ENCODE peak calls at places on chromosome 1, in five cellular contexts. One of them, this sample, is unnamed.

GRCh38 chr1:202343652-202344349 is 2.1 kb upstream of the UBE2T start:
- DNase-seq in endothelial cell of umbilical vein: peak
- DNase-seq in CD8-positive, alpha-beta T cell: no peak
- DNase-seq in GM23248: peak
- DNase-seq in testis: no peak
- DNase-seq in this sample: no peak

GRCh38 chr1:174068000-174068399 is 45.8 kb upstream of the RC3H1 start:
- DNase-seq in endothelial cell of umbilical vein: no peak
- DNase-seq in CD8-positive, alpha-beta T cell: no peak
- DNase-seq in GM23248: no peak
- DNase-seq in testis: no peak
- DNase-seq in this sample: no peak

GRCh38 chr1:220874201-220874655 is 5.0 kb upstream of the HLX start:
- DNase-seq in endothelial cell of umbilical vein: peak
- DNase-seq in CD8-positive, alpha-beta T cell: no peak
- DNase-seq in GM23248: peak
- DNase-seq in testis: no peak
- DNase-seq in this sample: peak

GRCh38 chr1:93758842-93759515 is 77.3 kb upstream of the BCAR3 start:
- DNase-seq in endothelial cell of umbilical vein: peak
- DNase-seq in CD8-positive, alpha-beta T cell: no peak
- DNase-seq in GM23248: peak
- DNase-seq in testis: no peak
- DNase-seq in this sample: no peak

GRCh38 chr1:118254483-118254882 is 69.5 kb upstream of the SPAG17 start:
- DNase-seq in endothelial cell of umbilical vein: no peak
- DNase-seq in CD8-positive, alpha-beta T cell: no peak
- DNase-seq in GM23248: no peak
- DNase-seq in testis: no peak
- DNase-seq in this sample: no peak

GRCh38 chr1:37415611-37416244 is 58.7 kb upstream of the ZC3H12A start:
- DNase-seq in endothelial cell of umbilical vein: no peak
- DNase-seq in CD8-positive, alpha-beta T cell: no peak
- DNase-seq in GM23248: no peak
- DNase-seq in testis: no peak
- DNase-seq in this sample: no peak

GRCh38 chr1:40519517-40519916 is 10.9 kb downstream of the EXO5 start:
- DNase-seq in endothelial cell of umbilical vein: no peak
- DNase-seq in CD8-positive, alpha-beta T cell: no peak
- DNase-seq in GM23248: peak
- DNase-seq in testis: no peak
- DNase-seq in this sample: no peak

GRCh38 chr1:113452921-113453770 is 62.8 kb downstream of the MAGI3 start:
- DNase-seq in endothelial cell of umbilical vein: peak
- DNase-seq in CD8-positive, alpha-beta T cell: no peak
- DNase-seq in GM23248: peak
- DNase-seq in testis: peak
- DNase-seq in this sample: no peak

GRCh38 chr1:66182551-66183178 is 351.3 kb upstream of the SGIP1 start:
- DNase-seq in endothelial cell of umbilical vein: no peak
- DNase-seq in CD8-positive, alpha-beta T cell: no peak
- DNase-seq in GM23248: peak
- DNase-seq in testis: no peak
- DNase-seq in this sample: no peak

GRCh38 chr1:233597489-233597901 is 16.4 kb upstream of the KCNK1 start:
- DNase-seq in endothelial cell of umbilical vein: no peak
- DNase-seq in CD8-positive, alpha-beta T cell: no peak
- DNase-seq in GM23248: peak
- DNase-seq in testis: no peak
- DNase-seq in this sample: no peak

GRCh38 chr1:2330511-2331199 is 60.7 kb downstream of the MORN1 start:
- DNase-seq in endothelial cell of umbilical vein: no peak
- DNase-seq in CD8-positive, alpha-beta T cell: no peak
- DNase-seq in GM23248: peak
- DNase-seq in testis: peak
- DNase-seq in this sample: no peak

GRCh38 chr1:182299728-182300581 is 91.6 kb downstream of the GLUL start:
- DNase-seq in endothelial cell of umbilical vein: no peak
- DNase-seq in CD8-positive, alpha-beta T cell: no peak
- DNase-seq in GM23248: peak
- DNase-seq in testis: peak
- DNase-seq in this sample: no peak

GRCh38 chr1:54246097-54246721 is 46.2 kb downstream of the MRPL37 start:
- DNase-seq in endothelial cell of umbilical vein: no peak
- DNase-seq in CD8-positive, alpha-beta T cell: no peak
- DNase-seq in GM23248: no peak
- DNase-seq in testis: no peak
- DNase-seq in this sample: no peak

GRCh38 chr1:92484472-92485373 is 2.0 kb downstream of the GFI1 start:
- DNase-seq in endothelial cell of umbilical vein: peak
- DNase-seq in CD8-positive, alpha-beta T cell: peak
- DNase-seq in GM23248: peak
- DNase-seq in testis: peak
- DNase-seq in this sample: no peak

GRCh38 chr1:89844236-89844807 is 23.5 kb downstream of the LRRC8D start:
- DNase-seq in endothelial cell of umbilical vein: no peak
- DNase-seq in CD8-positive, alpha-beta T cell: no peak
- DNase-seq in GM23248: peak
- DNase-seq in testis: no peak
- DNase-seq in this sample: no peak

GRCh38 chr1:51667556-51667955 is 50.7 kb downstream of the OSBPL9 start:
- DNase-seq in endothelial cell of umbilical vein: no peak
- DNase-seq in CD8-positive, alpha-beta T cell: no peak
- DNase-seq in GM23248: no peak
- DNase-seq in testis: no peak
- DNase-seq in this sample: no peak

GRCh38 chr1:91098299-91098901 is 76.6 kb upstream of the ZNF644 start:
- DNase-seq in endothelial cell of umbilical vein: no peak
- DNase-seq in CD8-positive, alpha-beta T cell: no peak
- DNase-seq in GM23248: no peak
- DNase-seq in testis: no peak
- DNase-seq in this sample: no peak

GRCh38 chr1:150512846-150513245 is 2.7 kb upstream of the FALEC start:
- DNase-seq in endothelial cell of umbilical vein: no peak
- DNase-seq in CD8-positive, alpha-beta T cell: no peak
- DNase-seq in GM23248: peak
- DNase-seq in testis: no peak
- DNase-seq in this sample: no peak

GRCh38 chr1:16888806-16889178 is 7.0 kb upstream of the RNU1-2 start:
- DNase-seq in endothelial cell of umbilical vein: peak
- DNase-seq in CD8-positive, alpha-beta T cell: no peak
- DNase-seq in GM23248: peak
- DNase-seq in testis: peak
- DNase-seq in this sample: no peak

GRCh38 chr1:180272395-180272794 is 42.3 kb downstream of the LHX4 start:
- DNase-seq in endothelial cell of umbilical vein: no peak
- DNase-seq in CD8-positive, alpha-beta T cell: no peak
- DNase-seq in GM23248: no peak
- DNase-seq in testis: no peak
- DNase-seq in this sample: peak

GRCh38 chr1:98264727-98265126 is 343.9 kb upstream of the DPYD start:
- DNase-seq in endothelial cell of umbilical vein: no peak
- DNase-seq in CD8-positive, alpha-beta T cell: no peak
- DNase-seq in GM23248: no peak
- DNase-seq in testis: no peak
- DNase-seq in this sample: no peak

GRCh38 chr1:111904478-111905218 is 84.8 kb downstream of the KCND3 start:
- DNase-seq in endothelial cell of umbilical vein: no peak
- DNase-seq in CD8-positive, alpha-beta T cell: no peak
- DNase-seq in GM23248: peak
- DNase-seq in testis: no peak
- DNase-seq in this sample: no peak

GRCh38 chr1:153626929-153627796 is at the start of gene S100A13:
- DNase-seq in endothelial cell of umbilical vein: peak
- DNase-seq in CD8-positive, alpha-beta T cell: no peak
- DNase-seq in GM23248: peak
- DNase-seq in testis: peak
- DNase-seq in this sample: no peak

GRCh38 chr1:218459878-218460277 is 114.7 kb downstream of the TGFB2 start:
- DNase-seq in endothelial cell of umbilical vein: peak
- DNase-seq in CD8-positive, alpha-beta T cell: no peak
- DNase-seq in GM23248: peak
- DNase-seq in testis: no peak
- DNase-seq in this sample: no peak

GRCh38 chr1:62353853-62354252 is 34.6 kb upstream of the KANK4 start:
- DNase-seq in endothelial cell of umbilical vein: no peak
- DNase-seq in CD8-positive, alpha-beta T cell: no peak
- DNase-seq in GM23248: no peak
- DNase-seq in testis: no peak
- DNase-seq in this sample: no peak

GRCh38 chr1:227920426-227920825 is 27.3 kb downstream of the WNT9A start:
- DNase-seq in endothelial cell of umbilical vein: no peak
- DNase-seq in CD8-positive, alpha-beta T cell: no peak
- DNase-seq in GM23248: no peak
- DNase-seq in testis: no peak
- DNase-seq in this sample: no peak

GRCh38 chr1:35316264-35316663 is 47.8 kb downstream of the ZMYM4 start:
- DNase-seq in endothelial cell of umbilical vein: no peak
- DNase-seq in CD8-positive, alpha-beta T cell: no peak
- DNase-seq in GM23248: peak
- DNase-seq in testis: no peak
- DNase-seq in this sample: no peak

GRCh38 chr1:59480188-59480888 is 183.4 kb downstream of the FGGY start:
- DNase-seq in endothelial cell of umbilical vein: no peak
- DNase-seq in CD8-positive, alpha-beta T cell: no peak
- DNase-seq in GM23248: no peak
- DNase-seq in testis: no peak
- DNase-seq in this sample: no peak

GRCh38 chr1:195965475-195965874 is 642.8 kb downstream of the KCNT2 start:
- DNase-seq in endothelial cell of umbilical vein: no peak
- DNase-seq in CD8-positive, alpha-beta T cell: no peak
- DNase-seq in GM23248: no peak
- DNase-seq in testis: no peak
- DNase-seq in this sample: no peak

GRCh38 chr1:59107516-59107915 is 189.4 kb upstream of the FGGY start:
- DNase-seq in endothelial cell of umbilical vein: no peak
- DNase-seq in CD8-positive, alpha-beta T cell: no peak
- DNase-seq in GM23248: peak
- DNase-seq in testis: peak
- DNase-seq in this sample: no peak

GRCh38 chr1:8625981-8626898 is 191.2 kb downstream of the RERE start:
- DNase-seq in endothelial cell of umbilical vein: no peak
- DNase-seq in CD8-positive, alpha-beta T cell: no peak
- DNase-seq in GM23248: peak
- DNase-seq in testis: no peak
- DNase-seq in this sample: no peak

GRCh38 chr1:86183711-86184252 is 27.2 kb upstream of the COL24A1 start:
- DNase-seq in endothelial cell of umbilical vein: peak
- DNase-seq in CD8-positive, alpha-beta T cell: no peak
- DNase-seq in GM23248: no peak
- DNase-seq in testis: no peak
- DNase-seq in this sample: no peak

GRCh38 chr1:84352298-84353106 is 45.8 kb upstream of the DNASE2B start:
- DNase-seq in endothelial cell of umbilical vein: no peak
- DNase-seq in CD8-positive, alpha-beta T cell: no peak
- DNase-seq in GM23248: peak
- DNase-seq in testis: no peak
- DNase-seq in this sample: no peak

GRCh38 chr1:243482237-243483022 is 226.6 kb downstream of the SDCCAG8 start:
- DNase-seq in endothelial cell of umbilical vein: no peak
- DNase-seq in CD8-positive, alpha-beta T cell: no peak
- DNase-seq in GM23248: peak
- DNase-seq in testis: no peak
- DNase-seq in this sample: no peak

GRCh38 chr1:157483635-157484034 is 68.7 kb downstream of the FCRL5 start:
- DNase-seq in endothelial cell of umbilical vein: no peak
- DNase-seq in CD8-positive, alpha-beta T cell: no peak
- DNase-seq in GM23248: no peak
- DNase-seq in testis: no peak
- DNase-seq in this sample: no peak

GRCh38 chr1:201335901-201336300 is 41.6 kb downstream of the TNNT2 start:
- DNase-seq in endothelial cell of umbilical vein: no peak
- DNase-seq in CD8-positive, alpha-beta T cell: no peak
- DNase-seq in GM23248: no peak
- DNase-seq in testis: no peak
- DNase-seq in this sample: no peak
- H3K27ac ChIP-seq in endothelial cell of umbilical vein: no peak
- H3K27ac ChIP-seq in CD8-positive, alpha-beta T cell: no peak
- H3K27ac ChIP-seq in GM23248: no peak
- H3K27ac ChIP-seq in testis: no peak
- H3K27ac ChIP-seq in this sample: no peak

GRCh38 chr1:24093762-24094161 is 18.2 kb downstream of the MYOM3 start:
- DNase-seq in endothelial cell of umbilical vein: no peak
- DNase-seq in CD8-positive, alpha-beta T cell: no peak
- DNase-seq in GM23248: no peak
- DNase-seq in testis: no peak
- DNase-seq in this sample: no peak
- H3K27ac ChIP-seq in endothelial cell of umbilical vein: no peak
- H3K27ac ChIP-seq in CD8-positive, alpha-beta T cell: no peak
- H3K27ac ChIP-seq in GM23248: no peak
- H3K27ac ChIP-seq in testis: no peak
- H3K27ac ChIP-seq in this sample: no peak

DNA sequence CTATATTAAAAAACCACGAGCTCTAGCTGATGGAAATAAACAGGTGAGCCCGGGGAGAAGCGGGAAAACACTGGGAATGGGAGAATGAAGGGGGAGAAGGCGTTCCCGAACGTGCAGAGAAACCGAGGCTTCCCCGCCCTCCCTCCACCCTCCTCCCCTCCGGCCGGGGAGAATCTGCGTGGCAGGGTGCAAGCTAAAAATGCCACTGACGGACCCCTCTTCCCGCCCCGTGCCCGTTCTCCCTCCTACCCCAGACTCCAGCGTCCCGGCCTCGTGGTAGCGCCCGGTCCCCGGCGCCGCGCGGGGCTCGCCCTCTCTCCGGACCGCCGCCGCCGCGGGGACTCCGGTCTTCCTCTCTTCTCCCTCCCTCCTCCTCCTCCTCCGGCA is 81.6 kb upstream of the AK4 start:
- DNase-seq in endothelial cell of umbilical vein: no peak
- DNase-seq in CD8-positive, alpha-beta T cell: no peak
- DNase-seq in GM23248: no peak
- DNase-seq in testis: no peak
- DNase-seq in this sample: no peak
- H3K27ac ChIP-seq in endothelial cell of umbilical vein: peak
- H3K27ac ChIP-seq in CD8-positive, alpha-beta T cell: peak
- H3K27ac ChIP-seq in GM23248: peak
- H3K27ac ChIP-seq in testis: peak
- H3K27ac ChIP-seq in this sample: peak

GRCh38 chr1:197745911-197746310 is 29.4 kb downstream of the DENND1B start:
- DNase-seq in endothelial cell of umbilical vein: no peak
- DNase-seq in CD8-positive, alpha-beta T cell: no peak
- DNase-seq in GM23248: no peak
- DNase-seq in testis: no peak
- DNase-seq in this sample: no peak
- H3K27ac ChIP-seq in endothelial cell of umbilical vein: no peak
- H3K27ac ChIP-seq in CD8-positive, alpha-beta T cell: no peak
- H3K27ac ChIP-seq in GM23248: no peak
- H3K27ac ChIP-seq in testis: no peak
- H3K27ac ChIP-seq in this sample: no peak

GRCh38 chr1:6302568-6302967 is 41.7 kb upstream of the GPR153 start:
- DNase-seq in endothelial cell of umbilical vein: no peak
- DNase-seq in CD8-positive, alpha-beta T cell: no peak
- DNase-seq in GM23248: no peak
- DNase-seq in testis: no peak
- DNase-seq in this sample: no peak
- H3K27ac ChIP-seq in endothelial cell of umbilical vein: no peak
- H3K27ac ChIP-seq in CD8-positive, alpha-beta T cell: no peak
- H3K27ac ChIP-seq in GM23248: no peak
- H3K27ac ChIP-seq in testis: no peak
- H3K27ac ChIP-seq in this sample: no peak

GRCh38 chr1:39117985-39118384 is 86.5 kb upstream of the MACF1 start:
- DNase-seq in endothelial cell of umbilical vein: no peak
- DNase-seq in CD8-positive, alpha-beta T cell: no peak
- DNase-seq in GM23248: no peak
- DNase-seq in testis: no peak
- DNase-seq in this sample: no peak
- H3K27ac ChIP-seq in endothelial cell of umbilical vein: peak
- H3K27ac ChIP-seq in CD8-positive, alpha-beta T cell: no peak
- H3K27ac ChIP-seq in GM23248: no peak
- H3K27ac ChIP-seq in testis: no peak
- H3K27ac ChIP-seq in this sample: no peak

This sample was measured in vagina.